ENCODE peak calls at places on chromosomes 1 and 21, in seven cellular contexts. L, W, B, E, U, Q and C are unnamed samples.

GRCh38 chr1:61951731-61952585 is 209.7 kb downstream of the PATJ start:
- DNase-seq in L (peak), W (peak), B (no peak), E (peak), U (peak), Q (peak), C (no peak)

GRCh38 chr1:53653631-53654030 is 85.3 kb downstream of the GLIS1 start:
- DNase-seq in L (no peak), W (no peak), B (no peak), E (peak), U (no peak), Q (no peak), C (no peak)

GRCh38 chr1:241848680-241849344 is 808 bp downstream of the EXO1 start:
- DNase-seq in L (no peak), W (no peak), B (no peak), E (no peak), U (peak), Q (no peak), C (no peak)

GRCh38 chr1:83545450-83545849 is 453.5 kb downstream of the TTLL7 start:
- DNase-seq in L (no peak), W (no peak), B (no peak), E (no peak), U (peak), Q (peak), C (no peak)

GRCh38 chr1:234603221-234604204 is 6.5 kb downstream of the IRF2BP2 start:
- DNase-seq in L (peak), W (no peak), B (peak), E (no peak), U (no peak), Q (peak), C (no peak)

GRCh38 chr1:112092656-112093371 is 103.3 kb upstream of the KCND3 start:
- DNase-seq in L (no peak), W (no peak), B (no peak), E (peak), U (peak), Q (no peak), C (no peak)

GRCh38 chr1:205294175-205294913 is 27.2 kb downstream of the NUAK2 start:
- DNase-seq in L (peak), W (peak), B (peak), E (peak), U (peak), Q (peak), C (peak)

GRCh38 chr1:154608522-154609294 is 722 bp upstream of the ADAR start:
- DNase-seq in L (peak), W (peak), B (peak), E (peak), U (peak), Q (peak), C (peak)

GRCh38 chr1:56820755-56821461 is 1.7 kb upstream of the FYB2 start:
- DNase-seq in L (peak), W (peak), B (peak), E (peak), U (peak), Q (peak), C (peak)

GRCh38 chr1:9942939-9943807 is at the start of the genes LZIC and NMNAT1:
- DNase-seq in L (peak), W (peak), B (peak), E (peak), U (peak), Q (peak), C (peak)

GRCh38 chr1:231235526-231235925 is 5.5 kb upstream of the GNPAT start:
- DNase-seq in L (no peak), W (no peak), B (no peak), E (no peak), U (no peak), Q (no peak), C (no peak)

GRCh38 chr1:2277741-2278488 is 49.8 kb downstream of the SKI start:
- DNase-seq in L (no peak), W (no peak), B (peak), E (peak), U (peak), Q (no peak), C (no peak)

GRCh38 chr1:236451796-236452373 is 57.8 kb downstream of the EDARADD start:
- DNase-seq in L (no peak), W (no peak), B (no peak), E (peak), U (peak), Q (peak), C (peak)

GRCh38 chr1:3827813-3828307 is 29.2 kb downstream of the CEP104 start:
- DNase-seq in L (peak), W (no peak), B (peak), E (peak), U (peak), Q (no peak), C (peak)

DNA sequence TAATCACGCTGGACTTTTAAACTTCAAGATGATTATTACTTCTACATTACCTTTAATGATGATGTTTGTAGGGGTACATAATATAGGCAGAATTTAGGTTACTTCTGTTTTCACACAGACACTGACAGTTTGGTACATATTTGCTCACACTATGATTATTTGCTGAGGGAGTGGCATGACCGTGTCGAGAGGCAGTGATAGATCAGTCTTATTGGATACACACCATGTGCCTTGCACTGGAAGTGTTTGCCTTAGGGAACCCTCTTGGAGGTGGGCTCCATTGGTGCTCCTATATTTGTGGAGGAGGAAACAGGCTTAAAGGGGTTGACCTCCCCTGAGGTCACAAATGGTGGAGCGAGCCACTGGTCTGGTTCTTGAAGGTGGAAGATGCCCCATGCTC is 132.1 kb downstream of the PRDM2 start:
- DNase-seq in L (no peak), W (no peak), B (no peak), E (no peak), U (no peak), Q (no peak), C (no peak)
- H3K23ac ChIP-seq in L (no peak), W (no peak), B (no peak), E (no peak), U (no peak), Q (no peak), C (no peak)

GRCh38 chr1:162055062-162055461 is 14.4 kb upstream of the NOS1AP start:
- DNase-seq in L (peak), W (no peak), B (peak), E (no peak), U (no peak), Q (no peak), C (no peak)

GRCh38 chr1:162056568-162056967 is 12.9 kb upstream of the NOS1AP start:
- DNase-seq in L (no peak), W (no peak), B (no peak), E (no peak), U (no peak), Q (no peak), C (no peak)

GRCh38 chr1:162060314-162060713 is 9.2 kb upstream of the NOS1AP start:
- DNase-seq in L (no peak), W (no peak), B (no peak), E (no peak), U (no peak), Q (no peak), C (no peak)

GRCh38 chr1:162059721-162060120 is 9.8 kb upstream of the NOS1AP start:
- DNase-seq in L (no peak), W (no peak), B (no peak), E (no peak), U (no peak), Q (no peak), C (no peak)

GRCh38 chr1:162056043-162056442 is 13.4 kb upstream of the NOS1AP start:
- DNase-seq in L (peak), W (peak), B (peak), E (peak), U (peak), Q (peak), C (peak)
- H3K23ac ChIP-seq in L (no peak), W (no peak), B (no peak), E (no peak), U (no peak), Q (no peak), C (no peak)

GRCh38 chr21:44575307-44576024 is 1.9 kb downstream of the KRTAP10-4 start:
- DNase-seq in L (no peak), W (no peak), B (no peak), E (no peak), U (no peak), Q (no peak), C (no peak)
- H3K23ac ChIP-seq in L (no peak), W (peak), B (no peak), E (no peak), U (no peak), Q (no peak), C (no peak)

GRCh38 chr21:46639489-46640386 is 4.3 kb downstream of the PRMT2 start:
- DNase-seq in L (peak), W (no peak), B (peak), E (no peak), U (no peak), Q (peak), C (no peak)

GRCh38 chr21:46641656-46642055 is 6.2 kb downstream of the PRMT2 start:
- DNase-seq in L (no peak), W (no peak), B (no peak), E (no peak), U (no peak), Q (no peak), C (no peak)

GRCh38 chr21:46646541-46647154 is 11.2 kb downstream of the PRMT2 start:
- DNase-seq in L (no peak), W (no peak), B (no peak), E (no peak), U (no peak), Q (no peak), C (no peak)

GRCh38 chr21:46645840-46646239 is 10.4 kb downstream of the PRMT2 start:
- DNase-seq in L (no peak), W (no peak), B (no peak), E (no peak), U (no peak), Q (no peak), C (no peak)

DNA sequence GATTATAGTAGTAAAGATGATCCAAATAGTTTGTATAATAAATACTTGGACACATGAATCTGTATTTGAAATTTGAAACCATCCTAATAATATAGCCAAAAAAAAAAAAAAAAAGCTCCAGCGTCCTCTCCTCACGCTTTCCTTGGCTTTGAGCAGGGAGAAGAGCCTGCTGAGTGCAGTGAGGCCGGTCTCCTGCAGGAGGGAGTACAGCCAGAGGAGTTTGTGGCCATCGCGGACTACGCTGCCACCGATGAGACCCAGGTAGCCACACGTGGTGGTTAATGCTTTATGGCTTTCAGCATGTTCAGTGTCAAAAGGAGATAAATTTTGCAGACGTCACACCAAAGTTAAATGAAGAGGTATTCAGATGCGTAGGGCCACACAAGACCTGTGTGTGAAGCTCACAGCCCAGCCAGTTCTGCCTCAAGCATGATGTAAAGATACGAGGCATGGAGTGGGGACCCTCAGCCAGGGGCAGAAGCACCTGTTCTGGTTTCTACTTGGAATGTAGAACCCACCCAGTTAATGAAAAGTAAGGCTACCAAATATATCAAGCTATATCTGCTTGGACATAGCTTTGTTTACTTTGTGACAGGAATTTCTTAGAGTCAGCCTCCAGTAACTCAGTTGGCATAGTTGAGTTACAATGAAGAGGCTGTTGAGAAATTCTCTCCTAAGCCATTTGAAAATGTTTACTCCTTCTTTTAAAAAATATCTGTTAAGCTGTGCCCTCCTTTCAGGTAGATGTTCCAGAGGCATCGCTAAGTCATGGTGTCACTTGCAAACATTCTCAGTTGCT is 8.1 kb downstream of the PRMT2 start:
- DNase-seq in L (no peak), W (no peak), B (no peak), E (no peak), U (no peak), Q (no peak), C (no peak)
- H3K23ac ChIP-seq in L (no peak), W (no peak), B (no peak), E (no peak), U (no peak), Q (no peak), C (no peak)

DNA sequence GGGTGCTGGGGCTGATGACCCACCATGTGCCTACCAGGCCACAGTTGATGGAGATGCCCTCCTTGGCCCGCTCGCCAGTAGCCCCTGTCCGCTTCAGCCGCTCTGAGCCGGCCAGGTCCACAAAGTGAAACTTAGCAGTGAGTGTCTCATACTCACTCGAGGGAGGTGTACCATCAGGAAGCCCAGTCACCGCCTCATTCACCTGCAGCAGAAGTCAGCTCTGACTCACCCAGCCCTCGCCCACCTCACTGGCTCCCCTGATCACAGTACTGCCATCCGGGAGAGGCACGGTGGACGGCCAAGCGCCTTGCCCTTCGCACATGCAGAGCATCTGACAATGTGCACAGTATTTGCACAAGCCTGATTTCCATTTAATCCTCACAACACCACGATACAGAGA is 18.8 kb downstream of the KIF21B start:
- DNase-seq in L (no peak), W (no peak), B (no peak), E (no peak), U (no peak), Q (no peak), C (no peak)
- H3K23ac ChIP-seq in L (no peak), W (no peak), B (no peak), E (no peak), U (no peak), Q (no peak), C (no peak)

DNA sequence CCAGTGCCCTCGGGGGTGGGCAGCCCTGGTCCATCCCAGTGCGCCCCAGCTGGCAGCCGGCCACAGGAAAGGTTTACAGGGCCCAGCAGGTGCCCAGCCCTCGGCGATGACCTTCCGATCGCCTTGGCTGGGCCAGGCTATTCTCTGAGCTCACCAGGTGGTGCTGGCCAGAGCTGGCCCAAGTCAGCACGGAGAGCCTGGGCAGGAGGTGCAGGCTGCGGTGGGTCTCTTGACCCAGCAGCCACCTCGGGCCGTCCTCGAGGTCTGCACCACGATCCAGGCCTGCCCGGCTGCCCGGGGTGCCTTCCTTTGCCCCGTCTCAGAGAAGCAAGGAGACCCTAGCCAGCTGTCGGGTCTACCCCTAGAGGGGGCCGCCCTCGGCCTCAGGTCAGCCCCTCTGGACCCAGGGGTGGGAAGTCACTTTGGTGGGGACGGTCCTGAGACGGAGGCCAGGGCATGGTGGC is 370 bp downstream of the PERM1 start:
- DNase-seq in L (no peak), W (no peak), B (no peak), E (no peak), U (no peak), Q (no peak), C (no peak)
- H3K23ac ChIP-seq in L (no peak), W (peak), B (no peak), E (no peak), U (no peak), Q (no peak), C (no peak)

GRCh38 chr1:203713125-203713524 is 51.9 kb upstream of the LAX1 start:
- DNase-seq in L (no peak), W (no peak), B (no peak), E (no peak), U (no peak), Q (no peak), C (no peak)

GRCh38 chr1:203720253-203720652 is 44.7 kb upstream of the LAX1 start:
- DNase-seq in L (no peak), W (no peak), B (no peak), E (no peak), U (no peak), Q (no peak), C (no peak)

GRCh38 chr1:203722925-203723324 is 42.1 kb upstream of the LAX1 start:
- DNase-seq in L (no peak), W (no peak), B (no peak), E (no peak), U (no peak), Q (no peak), C (no peak)

GRCh38 chr1:203711251-203712007 is 53.6 kb upstream of the LAX1 start:
- DNase-seq in L (no peak), W (no peak), B (no peak), E (no peak), U (peak), Q (no peak), C (no peak)

DNA sequence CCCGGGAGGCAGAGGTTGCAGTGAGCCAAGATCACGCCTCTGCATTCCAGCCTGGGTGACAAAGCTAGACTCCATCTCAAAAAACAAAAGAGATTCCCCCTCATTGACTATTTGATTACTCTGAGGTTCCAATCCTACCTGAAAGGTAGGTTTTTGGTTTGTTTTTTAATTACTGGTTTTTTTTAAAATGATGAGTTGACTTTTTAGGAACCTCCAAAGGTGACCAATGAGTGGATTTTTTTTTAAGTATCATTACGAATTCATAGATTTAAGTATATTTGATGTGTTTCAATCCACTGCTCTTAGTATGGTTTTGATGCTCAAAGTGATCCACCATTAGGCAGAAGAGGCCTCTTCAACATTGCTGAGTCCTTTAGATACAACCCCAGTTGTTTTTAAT is 47.9 kb upstream of the LAX1 start:
- DNase-seq in L (no peak), W (no peak), B (no peak), E (no peak), U (no peak), Q (no peak), C (no peak)
- H3K23ac ChIP-seq in L (no peak), W (no peak), B (no peak), E (no peak), U (no peak), Q (no peak), C (no peak)